ENCODE peak calls at places on chromosomes 13 and 19, in eight cellular contexts. A is IMR-90, E is GM23248, K is AG04450, H is aorta, V is dorsolateral prefrontal cortex, M is HCT116, L is tibial artery. N is an unnamed sample. For H3K27me3, the result is how much of the 10 kb centered on the place peaks cover.

GRCh38 chr13:23715762-23716235 is 145.6 kb downstream of the TNFRSF19 start:
- DNase-seq in H (no peak), A (no peak), V (no peak), E (peak), K (no peak), L (no peak), M (peak), N (no peak)

GRCh38 chr19:36838784-36839324 is 667 bp upstream of the ZNF790 start:
- DNase-seq in L (no peak), M (no peak), A (peak), K (no peak), V (no peak), E (no peak), H (no peak), N (no peak)

GRCh38 chr19:42252365-42253244 is 2.3 kb downstream of the ERF start:
- DNase-seq in K (no peak), V (peak), H (no peak), A (peak), L (peak), M (no peak), E (peak), N (no peak)

GRCh38 chr19:40252395-40252794 is 25.9 kb upstream of the CCNP start:
- DNase-seq in V (no peak), H (no peak), E (no peak), L (no peak), M (no peak), A (no peak), K (no peak), N (no peak)

GRCh38 chr19:40776966-40777794 is 867 bp upstream of the RAB4B start:
- DNase-seq in K (peak), H (peak), V (peak), A (peak), M (peak), E (peak), L (peak), N (peak)

GRCh38 chr13:64278493-64278892 is 2862.8 kb upstream of the PCDH20 start:
- DNase-seq in V (no peak), M (no peak), A (peak), H (no peak), K (peak), L (no peak), E (peak), N (no peak)

GRCh38 chr19:35975608-35976214 is 19.3 kb upstream of the SDHAF1 start:
- DNase-seq in L (no peak), H (no peak), V (no peak), K (no peak), A (peak), E (peak), M (no peak), N (no peak)

GRCh38 chr19:31271569-31271911 is 77.7 kb downstream of the TSHZ3 start:
- DNase-seq in A (no peak), K (no peak), M (no peak), V (no peak), E (no peak), L (peak), H (no peak), N (no peak)

GRCh38 chr19:33231511-33231910 is 5.9 kb upstream of the SLC7A10 start:
- DNase-seq in L (no peak), A (peak), K (peak), H (no peak), E (peak), V (no peak), M (no peak), N (no peak)

GRCh38 chr13:47672982-47673670 is 327.9 kb downstream of the SUCLA2 start:
- DNase-seq in V (no peak), K (peak), A (peak), M (no peak), H (no peak), E (peak), L (no peak), N (no peak)

GRCh38 chr19:46390866-46391265 is 22.5 kb downstream of the CCDC8 start:
- DNase-seq in K (no peak), E (peak), H (peak), A (no peak), M (no peak), L (peak), V (no peak), N (no peak)

GRCh38 chr19:46159893-46160775 is 12.1 kb downstream of the IGFL2 start:
- DNase-seq in V (no peak), A (no peak), E (no peak), M (no peak), H (no peak), L (no peak), K (no peak), N (no peak)

GRCh38 chr19:1388637-1389026 is 4.9 kb downstream of the NDUFS7 start:
- DNase-seq in V (no peak), K (no peak), A (no peak), H (peak), L (no peak), M (no peak), E (no peak), N (no peak)

GRCh38 chr19:49475995-49476880 is 2.2 kb downstream of the FLT3LG start:
- DNase-seq in H (peak), L (peak), V (no peak), A (no peak), E (peak), K (no peak), M (no peak), N (no peak)

GRCh38 chr13:32548837-32549236 is 10.2 kb upstream of the N4BP2L2 start:
- DNase-seq in M (no peak), A (peak), E (no peak), V (no peak), K (peak), L (no peak), H (no peak), N (no peak)

GRCh38 chr19:9913237-9914000 is 22.9 kb downstream of the OLFM2 start:
- DNase-seq in H (no peak), K (no peak), E (peak), A (no peak), V (no peak), L (no peak), M (no peak), N (peak)

GRCh38 chr13:40118337-40118736 is 462.9 kb downstream of the COG6 start:
- DNase-seq in L (no peak), A (no peak), K (no peak), M (no peak), V (no peak), E (no peak), H (no peak), N (no peak)

DNA sequence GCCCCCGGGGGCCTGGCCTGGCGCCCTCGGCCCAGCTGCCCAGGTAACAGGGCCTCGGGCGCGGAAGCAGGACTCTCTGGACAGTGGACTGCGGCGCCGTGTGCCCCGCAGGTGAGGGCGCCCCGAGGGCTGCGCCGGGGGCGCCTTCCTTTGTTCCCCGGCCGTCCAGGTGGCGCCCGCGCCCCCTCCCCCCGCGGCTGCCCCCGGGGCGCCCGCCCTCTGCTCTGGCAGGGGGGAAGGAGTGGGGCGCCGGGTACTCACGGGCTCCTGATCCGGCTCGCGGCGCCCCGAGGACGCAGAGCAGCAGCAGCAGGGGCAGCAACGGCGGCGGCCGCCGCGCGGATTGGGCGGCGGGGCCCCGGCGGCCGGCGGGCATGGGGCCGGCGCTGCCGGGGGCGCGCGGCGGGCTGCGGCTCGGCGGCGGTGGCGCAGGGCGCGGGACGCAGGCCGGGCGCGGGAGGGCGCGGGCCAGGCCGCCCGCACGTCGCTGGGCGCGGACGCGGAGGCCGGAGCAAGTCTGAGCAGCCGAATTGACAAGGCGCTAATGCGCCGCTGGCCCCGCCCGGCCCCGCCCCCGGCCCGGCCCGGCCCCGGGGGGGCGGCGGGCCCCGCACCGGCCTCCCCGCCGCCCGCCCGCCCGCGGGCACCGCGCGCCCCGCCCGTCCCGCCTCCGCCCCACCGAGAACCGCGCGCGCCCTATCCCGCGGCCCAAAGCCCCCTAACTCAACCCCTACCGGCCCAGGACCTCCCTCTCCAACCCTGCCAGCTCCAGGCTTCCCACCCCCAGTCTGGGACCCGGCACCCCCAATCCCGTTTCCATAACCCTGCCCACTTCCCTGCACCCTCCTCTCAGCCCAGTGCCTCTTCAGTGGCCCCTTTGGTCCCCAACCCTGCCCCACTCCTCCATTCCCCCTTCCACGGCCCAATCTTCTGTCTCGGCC is at the start of gene CRLF1:
- DNase-seq in K (no peak), V (no peak), E (no peak), H (no peak), L (no peak), A (no peak), M (no peak), N (no peak)
- H3K27me3 ChIP-seq in K (half or more), V (under half), E (half or more), H (under half), L (half or more), A (half or more), M (under half), N (half or more)

GRCh38 chr13:51717786-51718398 is 86.1 kb downstream of the DHRS12 start:
- DNase-seq in V (no peak), K (no peak), E (peak), M (no peak), H (no peak), L (no peak), A (peak), N (no peak)

GRCh38 chr13:51714663-51715168 is 89.2 kb downstream of the DHRS12 start:
- DNase-seq in A (peak), H (no peak), E (peak), L (no peak), K (peak), M (no peak), V (no peak), N (no peak)

GRCh38 chr13:51715613-51716012 is 88.3 kb downstream of the DHRS12 start:
- DNase-seq in K (no peak), V (no peak), H (no peak), L (no peak), E (no peak), M (no peak), A (no peak), N (no peak)

DNA sequence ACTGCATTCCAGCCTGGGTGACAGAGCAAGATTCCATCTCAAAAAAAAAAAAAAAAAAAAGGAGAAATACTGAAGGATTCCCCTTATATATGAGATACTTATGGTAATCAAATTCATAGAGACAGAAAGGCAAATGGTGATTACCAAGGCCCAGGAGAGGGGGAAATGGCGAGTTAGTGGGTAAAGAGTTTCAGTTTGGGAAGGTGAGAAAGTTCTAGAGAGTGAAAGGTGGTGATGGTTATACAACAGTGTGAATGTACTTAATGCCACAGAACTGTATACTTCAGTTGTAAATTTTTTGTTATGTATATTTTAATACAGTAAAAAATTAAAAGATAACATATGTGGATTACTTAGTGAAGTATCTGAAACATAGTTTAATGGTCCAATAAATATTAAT is 90.2 kb downstream of the DHRS12 start:
- DNase-seq in M (no peak), E (no peak), A (no peak), K (no peak), V (no peak), L (no peak), H (no peak), N (no peak)
- H3K27ac ChIP-seq in M (no peak), E (peak), A (no peak), K (no peak), V (no peak), L (no peak), H (no peak), N (no peak)

GRCh38 chr13:99923877-99924582 is 47.5 kb downstream of the ZIC5 start:
- DNase-seq in V (no peak), A (no peak), L (no peak), K (no peak), E (no peak), H (no peak), M (no peak), N (no peak)

GRCh38 chr13:99919132-99919531 is 52.4 kb downstream of the ZIC5 start:
- DNase-seq in H (no peak), L (no peak), E (no peak), M (no peak), A (no peak), K (no peak), V (no peak), N (no peak)

GRCh38 chr13:99926014-99926731 is 45.4 kb downstream of the ZIC5 start:
- DNase-seq in V (no peak), L (no peak), K (no peak), H (no peak), A (peak), E (peak), M (peak), N (peak)

GRCh38 chr13:99922631-99923404 is 48.7 kb downstream of the ZIC5 start:
- DNase-seq in V (no peak), M (no peak), H (no peak), E (no peak), K (no peak), L (no peak), A (no peak), N (peak)
- H3K27me3 ChIP-seq in V (under half), M (under half), H (under half), E (under half), K (under half), L (under half), A (under half), N (under half)

GRCh38 chr19:39140195-39140516 is 14.6 kb downstream of the PAK4 start:
- DNase-seq in M (no peak), H (no peak), K (no peak), E (no peak), V (no peak), A (no peak), L (no peak), N (no peak)
- H3K27ac ChIP-seq in M (no peak), H (no peak), K (no peak), E (no peak), V (peak), A (no peak), L (no peak), N (no peak)

DNA sequence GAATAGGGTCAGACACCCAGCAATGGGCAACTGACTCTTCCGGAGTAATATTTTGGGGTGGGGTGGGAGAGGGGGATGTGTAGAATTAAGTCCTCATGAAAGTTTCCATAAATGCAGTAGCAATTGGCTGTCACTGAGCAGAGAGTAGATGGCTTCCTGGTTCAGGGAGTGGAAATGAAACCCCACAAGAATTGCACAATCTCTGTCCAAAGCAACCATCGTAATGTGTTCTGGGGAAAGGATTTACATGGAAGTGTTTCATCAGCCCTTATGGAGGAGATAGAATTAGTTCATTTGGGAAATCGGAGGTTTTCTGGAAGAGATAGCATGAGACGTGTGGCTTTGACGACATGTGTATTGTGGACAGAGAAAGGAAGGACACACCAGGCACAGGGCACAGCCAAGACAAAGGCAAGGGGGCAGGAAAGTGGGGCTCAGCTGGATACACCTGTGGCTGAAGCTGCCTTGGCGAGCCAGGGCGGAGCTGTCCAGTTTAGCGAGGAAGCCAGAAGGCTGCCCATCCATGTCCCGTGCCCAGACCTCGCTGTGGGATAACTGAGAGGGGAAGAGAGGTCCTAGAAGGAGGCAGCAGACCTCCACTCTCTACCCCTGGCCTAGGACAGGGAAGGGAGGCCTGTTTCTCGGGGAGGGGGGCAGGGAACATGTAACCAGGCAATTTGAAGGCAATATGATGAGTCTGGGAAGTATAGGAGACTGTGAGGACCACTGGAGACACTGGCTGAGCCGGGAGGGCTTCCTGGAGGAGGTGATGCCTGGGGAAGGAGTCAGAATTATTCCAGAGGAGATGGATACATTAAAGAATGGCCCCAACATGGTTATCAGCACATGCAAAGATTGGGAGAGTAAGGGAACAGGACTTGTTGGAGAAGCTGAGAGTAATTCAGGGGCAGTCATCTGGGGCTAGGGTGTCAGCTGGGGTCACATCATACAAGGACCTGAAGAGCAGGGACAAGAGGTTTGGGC is 2.6 kb upstream of the CLEC4G start:
- DNase-seq in E (peak), M (no peak), K (no peak), V (no peak), L (no peak), A (no peak), H (no peak), N (no peak)
- H3K27me3 ChIP-seq in E (under half), M (under half), K (under half), V (under half), L (under half), A (under half), H (under half), N (under half)

N was measured in transverse colon.